ENCODE peak calls at places on chromosomes 5 and 9, in six cellular contexts. X, Q, L, D, G and O are unnamed samples.

GRCh38 chr9:29556317-29556716 is 1983.0 kb upstream of the C9orf72 start:
- DNase-seq in X (no peak), Q (no peak), L (no peak), D (no peak), G (no peak), O (no peak)

GRCh38 chr5:108670591-108671335 is 76.9 kb upstream of the FER start:
- DNase-seq in X (no peak), Q (no peak), L (no peak), D (no peak), G (no peak), O (no peak)

GRCh38 chr5:170265527-170265926 is 32.0 kb downstream of the LCP2 start:
- DNase-seq in X (peak), Q (no peak), L (no peak), D (no peak), G (no peak), O (no peak)

GRCh38 chr5:96413028-96413427 is 20.0 kb downstream of the PCSK1 start:
- DNase-seq in X (no peak), Q (no peak), L (no peak), D (no peak), G (no peak), O (no peak)

GRCh38 chr5:9601055-9601739 is 29.0 kb downstream of the TAS2R1 start:
- DNase-seq in X (peak), Q (no peak), L (no peak), D (no peak), G (no peak), O (no peak)

GRCh38 chr5:38556599-38557308 is at the start of gene LIFR:
- DNase-seq in X (peak), Q (peak), L (peak), D (peak), G (no peak), O (no peak)

GRCh38 chr9:35203531-35203930 is 41.7 kb downstream of the UNC13B start:
- DNase-seq in X (peak), Q (no peak), L (no peak), D (no peak), G (no peak), O (no peak)

GRCh38 chr9:97419315-97419867 is 7.5 kb downstream of the TDRD7 start:
- DNase-seq in X (no peak), Q (no peak), L (no peak), D (peak), G (no peak), O (no peak)

GRCh38 chr5:142143878-142144277 is 35.3 kb downstream of the NDFIP1 start:
- DNase-seq in X (peak), Q (peak), L (peak), D (peak), G (no peak), O (no peak)

GRCh38 chr9:108130896-108131295 is 641.3 kb upstream of the KLF4 start:
- DNase-seq in X (no peak), Q (no peak), L (no peak), D (no peak), G (no peak), O (no peak)

GRCh38 chr5:38601843-38602424 is 45.5 kb upstream of the LIFR start:
- DNase-seq in X (no peak), Q (no peak), L (peak), D (no peak), G (no peak), O (peak)

GRCh38 chr9:128771094-128771721 is 519 bp downstream of the ZER1 start:
- DNase-seq in X (no peak), Q (no peak), L (no peak), D (no peak), G (no peak), O (no peak)

GRCh38 chr5:161745392-161745791 is 59.9 kb downstream of the GABRA6 start:
- DNase-seq in X (no peak), Q (no peak), L (no peak), D (no peak), G (no peak), O (no peak)

GRCh38 chr9:111572945-111573604 is 26.4 kb downstream of the PTGR1 start:
- DNase-seq in X (no peak), Q (no peak), L (no peak), D (no peak), G (no peak), O (no peak)

GRCh38 chr9:20361656-20362570 is 260.4 kb downstream of the MLLT3 start:
- DNase-seq in X (no peak), Q (no peak), L (no peak), D (no peak), G (no peak), O (no peak)

GRCh38 chr9:111914749-111915424 is 18.3 kb downstream of the UGCG start:
- DNase-seq in X (no peak), Q (no peak), L (no peak), D (no peak), G (no peak), O (no peak)

GRCh38 chr5:33195431-33196128 is 245.2 kb upstream of the TARS1 start:
- DNase-seq in X (no peak), Q (no peak), L (no peak), D (no peak), G (no peak), O (no peak)

GRCh38 chr5:111495159-111495558 is 17.2 kb downstream of the STARD4 start:
- DNase-seq in X (no peak), Q (peak), L (no peak), D (no peak), G (no peak), O (no peak)

GRCh38 chr9:127856094-127856740 is 1.8 kb upstream of the ENG start:
- DNase-seq in X (no peak), Q (no peak), L (no peak), D (no peak), G (no peak), O (no peak)

GRCh38 chr5:34497031-34497808 is 158.9 kb upstream of the RAI14 start:
- DNase-seq in X (no peak), Q (no peak), L (no peak), D (no peak), G (no peak), O (no peak)

DNA sequence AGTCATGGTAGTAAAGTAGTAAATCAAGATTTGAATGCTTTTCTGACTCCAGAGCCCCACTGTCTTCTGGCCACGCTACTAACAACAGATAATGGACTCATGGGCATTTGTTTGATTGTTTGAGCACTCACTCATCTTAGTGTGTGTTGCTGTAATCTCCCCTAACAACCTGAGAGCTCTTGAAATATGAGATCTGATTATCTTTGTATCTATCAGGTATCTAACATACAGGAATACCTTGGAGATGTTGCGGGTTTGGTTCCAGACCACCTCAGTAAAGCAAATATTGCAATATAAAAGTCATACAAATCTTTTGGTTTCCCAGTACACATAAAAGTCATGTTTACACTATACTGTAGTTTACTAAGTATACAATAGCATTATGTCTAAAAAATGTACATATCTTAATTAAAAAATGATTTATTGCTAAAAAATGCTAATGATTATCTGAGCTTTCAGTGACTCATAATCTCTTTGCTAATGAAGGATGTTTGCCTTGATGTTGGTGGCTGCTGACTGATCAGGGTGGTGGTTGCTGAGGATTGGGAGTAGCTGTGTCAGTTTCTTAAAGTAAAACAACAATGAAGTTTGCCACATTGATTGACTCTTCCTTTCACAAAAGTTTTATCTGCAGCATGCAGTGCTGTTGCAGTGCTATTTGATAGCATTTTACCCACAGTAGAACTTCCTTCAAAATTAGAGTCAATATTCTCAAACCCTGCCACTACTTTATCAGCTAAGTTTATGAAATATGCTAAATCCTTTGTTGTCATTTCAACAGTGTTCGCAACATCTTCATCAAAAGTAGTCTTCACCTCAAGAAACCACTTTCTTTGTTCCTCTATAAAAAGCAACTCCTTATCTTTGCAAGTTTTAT is 92.2 kb downstream of the ZNF462 start:
- DNase-seq in X (no peak), Q (no peak), L (no peak), D (no peak), G (no peak), O (no peak)
- H3K27ac ChIP-seq in X (no peak), Q (no peak), L (no peak), D (no peak), G (no peak), O (no peak)

DNA sequence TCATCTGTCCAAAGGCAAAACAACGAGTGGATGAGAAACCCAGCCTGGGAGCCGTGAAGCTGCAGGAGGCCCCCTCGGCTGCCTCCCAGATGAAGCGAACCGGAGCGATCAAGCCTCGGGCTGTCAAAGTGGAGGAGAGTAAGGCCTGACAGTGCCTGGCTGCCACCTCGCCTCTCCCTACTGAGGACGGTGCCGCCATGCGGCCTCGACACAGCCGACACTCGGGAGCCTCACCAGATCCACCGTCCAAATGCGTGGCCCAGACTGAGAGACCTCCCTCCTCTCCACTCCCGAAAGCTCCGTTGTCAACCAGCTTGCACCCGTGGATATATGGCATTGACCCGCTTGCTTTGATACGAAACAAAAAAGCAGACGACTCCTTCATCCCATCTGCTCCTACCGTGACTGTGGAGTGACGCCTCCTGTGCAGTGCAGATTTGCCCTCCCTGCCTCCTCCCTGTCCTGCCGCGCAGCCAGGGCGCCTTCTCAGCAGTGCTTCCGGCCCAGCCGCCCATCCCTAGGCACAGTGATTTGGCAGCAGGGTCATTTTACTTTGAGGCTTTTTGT is 6.9 kb upstream of the POMT1 start:
- DNase-seq in X (no peak), Q (no peak), L (no peak), D (no peak), G (no peak), O (no peak)
- TF ChIP-seq REST in X (no peak), Q (no peak), L (no peak), D (no peak), G (no peak), O (no peak)

DNA sequence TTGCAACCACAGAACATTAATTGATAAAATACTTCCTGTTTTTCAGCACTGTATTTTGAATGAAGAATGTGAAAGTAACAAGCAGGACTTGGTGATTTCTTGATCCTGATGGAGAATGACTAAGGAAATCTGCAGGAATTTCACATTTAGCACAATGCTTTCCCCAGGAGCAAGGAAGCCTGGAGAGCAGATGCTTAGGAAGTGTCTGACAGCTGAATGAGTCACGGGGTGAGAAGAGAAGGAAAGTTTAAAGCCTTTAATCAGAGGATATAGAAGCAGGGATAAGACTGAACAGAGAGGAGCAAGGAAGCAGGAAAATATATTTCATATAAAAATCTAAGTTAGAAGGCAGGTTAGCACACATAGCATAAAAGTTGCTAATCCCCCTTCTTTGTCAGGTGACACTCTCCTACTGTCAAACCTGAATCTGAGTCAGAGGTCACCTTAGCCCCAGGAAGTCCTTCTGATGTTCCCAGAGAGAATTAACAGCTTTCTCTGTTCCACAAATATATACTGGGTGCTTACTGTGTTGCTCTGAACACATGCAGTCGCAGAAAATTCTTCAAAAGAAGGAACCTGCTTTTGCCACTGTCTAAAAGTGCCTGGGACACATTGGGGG is 59.7 kb downstream of the GNA14 start:
- DNase-seq in X (no peak), Q (no peak), L (no peak), D (no peak), G (no peak), O (no peak)
- TF ChIP-seq POLR2AphosphoS5 in X (no peak), Q (no peak), L (no peak), D (no peak), G (no peak), O (no peak)

DNA sequence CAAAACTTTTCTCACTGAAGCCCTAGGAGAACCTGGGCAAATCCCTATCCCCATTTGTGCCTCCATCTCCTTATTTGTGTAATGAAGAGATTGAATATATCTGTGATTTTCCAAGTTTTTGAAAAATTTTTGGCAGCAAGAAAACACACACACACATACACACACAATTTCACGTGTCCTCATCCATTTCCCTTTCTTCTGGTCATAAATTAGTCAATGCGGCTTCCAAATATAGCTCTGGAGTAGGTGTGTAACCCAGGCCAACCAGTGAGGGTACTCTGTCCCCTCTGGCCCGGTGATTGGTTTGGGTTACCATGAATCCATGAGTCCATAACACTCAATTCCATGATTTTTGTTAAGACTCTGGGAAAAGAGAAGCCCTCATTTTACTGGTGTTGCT is 12.7 kb downstream of the CSF1R start:
- DNase-seq in X (no peak), Q (no peak), L (no peak), D (no peak), G (no peak), O (no peak)
- H3K27ac ChIP-seq in X (no peak), Q (no peak), L (no peak), D (no peak), G (no peak), O (no peak)

GRCh38 chr5:154478224-154478565 is at the start of gene HAND1:
- DNase-seq in X (peak), Q (peak), L (peak), D (peak), G (no peak), O (no peak)
- TF ChIP-seq REST in X (no peak), Q (no peak), L (no peak), D (no peak), G (no peak), O (no peak)

GRCh38 chr5:4022991-4023390 is 427.4 kb downstream of the IRX1 start:
- DNase-seq in X (no peak), Q (no peak), L (no peak), D (no peak), G (no peak), O (no peak)
- TF ChIP-seq POLR2AphosphoS5 in X (no peak), Q (no peak), L (no peak), D (no peak), G (no peak), O (no peak)

DNA sequence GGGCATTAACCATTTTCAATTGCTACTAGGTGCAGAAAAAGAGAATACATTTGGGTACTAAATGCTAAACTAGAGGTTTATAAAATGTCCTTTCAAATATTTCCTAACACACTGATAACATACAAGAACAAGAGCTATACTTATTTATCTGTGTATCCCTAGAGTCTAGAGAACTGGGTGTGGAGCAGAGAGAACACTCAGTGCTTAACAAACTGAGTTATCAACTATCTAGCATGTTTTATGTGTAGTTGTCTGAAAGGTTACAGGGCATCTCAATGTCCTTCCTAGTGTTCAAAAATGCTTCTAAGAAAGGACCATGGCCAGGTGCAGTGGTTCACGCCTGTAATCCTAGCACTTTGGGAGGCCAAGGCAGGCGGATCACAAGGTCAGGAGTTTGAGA is 40.3 kb downstream of the NR6A1 start:
- DNase-seq in X (no peak), Q (no peak), L (no peak), D (no peak), G (no peak), O (no peak)
- H3K27ac ChIP-seq in X (no peak), Q (no peak), L (no peak), D (no peak), G (no peak), O (no peak)